ENCODE peak calls at places on chromosomes 12 and 14, in five cellular contexts. N is stimulated activated CD8-positive, alpha-beta memory T cell treated with anti-CD3 and anti-CD28 coated beads, Interleukin-12 subunit alpha, Interleukin-12 subunit beta, amount 100 ng/mL, for 1 hour; I is NCI-H774; Y is HEK293T; X is transverse colon. F is an unnamed sample.
A peak's percentile ranks its signal among the peaks of the same experiment; 100 is the strongest.

GRCh38 chr12:84874125-84874824 is 38.3 kb downstream of the SLC6A15 start:
- DNase-seq in Y (peak; percentile 32), N (no peak), X (no peak), I (peak; percentile 44), F (no peak)

GRCh38 chr14:50335989-50336391 is 23.9 kb downstream of the DMAC2L start:
- DNase-seq in Y (no peak), N (no peak), I (no peak), X (no peak), F (no peak)

GRCh38 chr12:109753054-109753401 is 39.4 kb downstream of the FAM222A start:
- DNase-seq in I (no peak), X (no peak), Y (no peak), N (no peak), F (no peak)

GRCh38 chr14:75393794-75394193 is 34.0 kb upstream of the JDP2 start:
- DNase-seq in I (no peak), N (no peak), X (no peak), Y (no peak), F (no peak)

GRCh38 chr12:124162151-124163110 is 132.5 kb upstream of the RFLNA start:
- DNase-seq in I (no peak), Y (no peak), X (peak; percentile 60), N (no peak), F (peak; percentile 71)

GRCh38 chr12:100738086-100738485 is 56.5 kb upstream of the ANO4 start:
- DNase-seq in Y (no peak), I (no peak), N (no peak), X (no peak), F (no peak)

GRCh38 chr14:52723514-52724359 is 6.2 kb upstream of the STYX start:
- DNase-seq in N (no peak), Y (no peak), X (no peak), I (no peak), F (no peak)

GRCh38 chr14:104882325-104882973 is 17.4 kb downstream of the CEP170B start:
- DNase-seq in N (no peak), I (peak; percentile 44), X (peak; percentile 83), Y (no peak), F (peak; percentile 84)

GRCh38 chr12:105667880-105668279 is 337.4 kb downstream of the C12orf75 start:
- DNase-seq in X (no peak), N (no peak), I (no peak), Y (no peak), F (no peak)

GRCh38 chr12:45234134-45234865 is 18.4 kb downstream of the ANO6 start:
- DNase-seq in Y (peak; percentile 26), N (no peak), X (no peak), I (no peak), F (no peak)

GRCh38 chr14:76919431-76919810 is 93.2 kb downstream of the LRRC74A start:
- DNase-seq in X (no peak), Y (no peak), N (no peak), I (no peak), F (no peak)

GRCh38 chr14:60657609-60657983 is 8.3 kb upstream of the SIX1 start:
- DNase-seq in N (no peak), X (no peak), Y (no peak), I (no peak), F (peak; percentile 15)

GRCh38 chr14:65164068-65164824 is 61.9 kb upstream of the MAX start:
- DNase-seq in X (no peak), I (no peak), N (peak; percentile 27), Y (peak; percentile 47), F (no peak)

GRCh38 chr14:24256960-24257359 is 6.0 kb downstream of the TGM1 start:
- DNase-seq in Y (no peak), N (no peak), I (no peak), X (no peak), F (no peak)

GRCh38 chr14:105945891-105946290 is 419.5 kb downstream of the TMEM121 start:
- DNase-seq in N (no peak), Y (no peak), I (no peak), X (no peak), F (no peak)

GRCh38 chr12:67222302-67222701 is 46.9 kb upstream of the CAND1 start:
- DNase-seq in X (no peak), N (no peak), I (peak; percentile 74), Y (peak; percentile 31), F (no peak)

GRCh38 chr14:36105401-36105800 is 71.1 kb downstream of the PTCSC3 start:
- DNase-seq in Y (peak; percentile 47), N (no peak), I (peak; percentile 71), X (no peak), F (no peak)

GRCh38 chr12:82174383-82174782 is 183.8 kb downstream of the CCDC59 start:
- DNase-seq in N (no peak), I (peak; percentile 73), X (no peak), Y (no peak), F (no peak)

GRCh38 chr14:52106853-52107252 is 38.0 kb upstream of the NID2 start:
- DNase-seq in N (no peak), X (no peak), I (no peak), Y (no peak), F (no peak)

GRCh38 chr12:29486972-29487371 is 10.5 kb downstream of the OVCH1 start:
- DNase-seq in N (no peak), I (no peak), X (no peak), Y (no peak), F (no peak)

GRCh38 chr14:65429757-65430156 is 17.2 kb downstream of the FUT8 start:
- DNase-seq in N (no peak), Y (no peak), I (no peak), X (no peak), F (no peak)

GRCh38 chr12:22631863-22632463 is 7.0 kb downstream of the ETNK1 start:
- DNase-seq in Y (no peak), I (no peak), X (no peak), N (no peak), F (no peak)

GRCh38 chr14:69997849-69998248 is 118.6 kb downstream of the SMOC1 start:
- DNase-seq in X (no peak), N (no peak), Y (peak; percentile 19), I (no peak), F (no peak)

GRCh38 chr12:121573949-121574520 is 6.8 kb downstream of the KDM2B start:
- DNase-seq in Y (no peak), N (no peak), I (no peak), X (peak; percentile 32), F (no peak)

GRCh38 chr12:26524862-26525465 is 308.0 kb downstream of the ITPR2 start:
- DNase-seq in X (peak; percentile 10), N (no peak), Y (peak; percentile 13), I (no peak), F (no peak)

GRCh38 chr12:6829532-6830220 is 1.5 kb downstream of the P3H3 start:
- DNase-seq in N (no peak), Y (no peak), X (no peak), I (no peak), F (no peak)

F was measured in left colon.